ENCODE peak calls at places on chromosome 1, in four cellular contexts. S, M, Z and A are unnamed samples.

GRCh38 chr1:26027716-26028489 is 6.3 kb downstream of the EXTL1 start:
- DNase-seq in S (no peak), M (no peak), Z (no peak), A (no peak)

GRCh38 chr1:50967416-50968020 is 2.5 kb upstream of the CDKN2C start:
- DNase-seq in S (peak; percentile 58), M (peak; percentile 52), Z (no peak), A (no peak)

GRCh38 chr1:161068306-161069200 is 1.1 kb downstream of the ARHGAP30 start:
- DNase-seq in S (peak; percentile 73), M (no peak), Z (no peak), A (peak; percentile 81)

GRCh38 chr1:246632584-246633168 is 66.4 kb downstream of the CNST start:
- DNase-seq in S (peak; percentile 15), M (peak; percentile 76), Z (no peak), A (no peak)

GRCh38 chr1:211642870-211643269 is 32.6 kb downstream of the NEK2 start:
- DNase-seq in S (no peak), M (no peak), Z (no peak), A (no peak)

GRCh38 chr1:21559788-21560567 is 50.8 kb downstream of the ALPL start:
- DNase-seq in S (no peak), M (no peak), Z (no peak), A (no peak)

GRCh38 chr1:58206749-58207148 is 339.8 kb downstream of the OMA1 start:
- DNase-seq in S (no peak), M (no peak), Z (no peak), A (no peak)

GRCh38 chr1:154264454-154264853 is 8.0 kb upstream of the HAX1 start:
- DNase-seq in S (no peak), M (no peak), Z (no peak), A (no peak)